ENCODE peak calls at places on chromosomes 12 and 14, in ten cellular contexts. H is COR-L47, S is nephron progenitor cell, E is right cardiac atrium, Z is left ventricle myocardium inferior, Q is GM19239, O is fibroblast of pulmonary artery, R is stromal cell of bone marrow, P is brain microvascular endothelial cell, X is HCEC 1CT. L is an unnamed sample.

GRCh38 chr14:22002860-22003284 is 329.3 kb upstream of the OR4E1 start:
- DNase-seq in X (no peak), R (no peak), Q (no peak), Z (no peak), E (no peak), P (no peak), S (peak; percentile 30), H (no peak), O (no peak), L (no peak)

GRCh38 chr14:106276326-106277267 is 750.2 kb downstream of the TMEM121 start:
- DNase-seq in Q (no peak), R (no peak), H (no peak), E (no peak), O (no peak), X (no peak), P (no peak), Z (no peak), S (no peak), L (no peak)

GRCh38 chr14:98347686-98348085 is 924.3 kb downstream of the BCL11B start:
- DNase-seq in R (no peak), Q (no peak), O (no peak), E (no peak), S (no peak), X (no peak), H (no peak), P (no peak), Z (no peak), L (no peak)

GRCh38 chr12:55703288-55703687 is 4.4 kb downstream of the ITGA7 start:
- DNase-seq in H (no peak), Z (peak; percentile 57), S (no peak), P (no peak), R (no peak), X (no peak), Q (no peak), E (peak; percentile 62), O (no peak), L (peak; percentile 9)

GRCh38 chr12:111174283-111175108 is 194.4 kb downstream of the PHETA1 start:
- DNase-seq in X (no peak), Q (no peak), P (no peak), S (no peak), H (no peak), Z (no peak), E (no peak), O (no peak), R (no peak), L (no peak)

GRCh38 chr12:9378430-9378835 is 170.2 kb upstream of the PZP start:
- DNase-seq in H (no peak), X (no peak), E (no peak), O (no peak), P (no peak), S (peak; percentile 32), Q (no peak), Z (no peak), R (no peak), L (no peak)

GRCh38 chr14:39293629-39294028 is 59.9 kb downstream of the MIA2 start:
- DNase-seq in Q (no peak), H (no peak), O (no peak), R (no peak), Z (no peak), S (no peak), X (no peak), P (no peak), E (no peak), L (no peak)

GRCh38 chr14:65834051-65834450 is 421.5 kb downstream of the FUT8 start:
- DNase-seq in R (no peak), X (no peak), E (no peak), Q (no peak), O (no peak), P (no peak), H (no peak), S (no peak), Z (no peak), L (no peak)

GRCh38 chr12:117528538-117528937 is 167.1 kb upstream of the NOS1 start:
- DNase-seq in H (no peak), X (no peak), Q (no peak), Z (peak; percentile 22), S (no peak), O (no peak), P (no peak), R (no peak), E (no peak), L (no peak)

GRCh38 chr12:81167694-81168093 is 89.8 kb downstream of the ACSS3 start:
- DNase-seq in E (no peak), P (peak; percentile 55), S (no peak), O (peak; percentile 36), Q (no peak), R (no peak), H (no peak), X (peak; percentile 23), Z (no peak), L (no peak)

GRCh38 chr14:24430682-24431568 is 1.2 kb downstream of the KHNYN start:
- DNase-seq in E (peak; percentile 76), H (no peak), S (peak; percentile 23), X (peak; percentile 60), P (peak; percentile 29), R (peak; percentile 57), O (peak; percentile 46), Q (peak; percentile 50), Z (no peak), L (peak; percentile 61)

GRCh38 chr12:27571463-27571862 is 47.5 kb downstream of the PPFIBP1 start:
- DNase-seq in E (no peak), Z (no peak), R (peak; percentile 88), P (peak; percentile 94), Q (no peak), S (no peak), X (peak; percentile 96), O (peak; percentile 82), H (no peak), L (no peak)

GRCh38 chr12:104493504-104493903 is 36.8 kb downstream of the CHST11 start:
- DNase-seq in P (no peak), R (no peak), E (no peak), X (no peak), Z (no peak), H (no peak), O (no peak), S (no peak), Q (no peak), L (no peak)

GRCh38 chr14:94936411-94936892 is 166.5 kb upstream of the GSC start:
- DNase-seq in E (peak; percentile 88), S (peak; percentile 39), R (peak; percentile 40), P (no peak), Z (peak; percentile 67), X (no peak), O (peak; percentile 41), H (peak; percentile 94), Q (no peak), L (peak; percentile 72)

GRCh38 chr14:100383727-100384158 is 60.6 kb downstream of the SLC25A47 start:
- DNase-seq in S (peak; percentile 74), Z (peak; percentile 53), R (no peak), X (peak; percentile 42), Q (peak; percentile 55), O (peak; percentile 69), E (peak; percentile 76), P (peak; percentile 48), H (peak; percentile 77), L (peak; percentile 63)

GRCh38 chr14:28773917-28774691 is 7.5 kb downstream of the FOXG1 start:
- DNase-seq in E (no peak), X (peak; percentile 77), Q (no peak), Z (no peak), P (no peak), S (peak; percentile 80), O (peak; percentile 64), H (peak; percentile 96), R (no peak), L (no peak)

GRCh38 chr12:24113701-24114100 is 164.2 kb upstream of the SOX5 start:
- DNase-seq in Z (no peak), P (no peak), S (no peak), O (peak; percentile 40), R (no peak), H (no peak), X (no peak), E (no peak), Q (no peak), L (no peak)

GRCh38 chr12:33817713-33818112 is 204.6 kb upstream of the ALG10 start:
- DNase-seq in O (no peak), S (no peak), Q (no peak), H (no peak), R (no peak), X (no peak), P (no peak), Z (no peak), E (no peak), L (no peak)

GRCh38 chr12:11652351-11653040 is 3.0 kb downstream of the ETV6 start:
- DNase-seq in E (no peak), P (peak; percentile 45), X (peak; percentile 62), O (peak; percentile 38), H (no peak), S (no peak), Q (no peak), Z (no peak), R (no peak), L (no peak)

GRCh38 chr12:45343269-45344051 is 127.6 kb downstream of the ANO6 start:
- DNase-seq in Q (no peak), H (no peak), E (no peak), O (peak; percentile 30), R (no peak), Z (peak; percentile 32), X (peak; percentile 71), P (peak; percentile 55), S (no peak), L (no peak)

GRCh38 chr12:17076335-17076734 is 470.4 kb upstream of the LMO3 start:
- DNase-seq in S (no peak), R (no peak), O (no peak), X (no peak), H (peak; percentile 58), E (no peak), Q (no peak), P (no peak), Z (no peak), L (no peak)

GRCh38 chr12:126108247-126108646 is 1043.0 kb downstream of the AACS start:
- DNase-seq in P (no peak), X (no peak), H (no peak), S (no peak), R (no peak), E (no peak), O (no peak), Q (no peak), Z (no peak), L (no peak)

GRCh38 chr12:10194160-10194559 is 15.3 kb downstream of the TMEM52B start:
- DNase-seq in E (no peak), X (no peak), S (no peak), H (no peak), R (no peak), P (no peak), Q (no peak), Z (no peak), O (no peak), L (no peak)

GRCh38 chr14:47044841-47045240 is 393.3 kb upstream of the RPL10L start:
- DNase-seq in X (no peak), S (peak; percentile 8), H (peak; percentile 0), E (no peak), O (no peak), Z (no peak), Q (no peak), R (no peak), P (peak; percentile 11), L (no peak)

GRCh38 chr14:32661216-32661615 is 277.5 kb upstream of the NPAS3 start:
- DNase-seq in H (no peak), Q (no peak), P (no peak), E (no peak), X (no peak), O (no peak), R (no peak), S (no peak), Z (no peak), L (no peak)

GRCh38 chr14:55800443-55800842 is 220.4 kb downstream of the KTN1 start:
- DNase-seq in Z (no peak), P (no peak), X (no peak), O (no peak), Q (no peak), H (no peak), E (no peak), S (no peak), R (no peak), L (no peak)

GRCh38 chr12:87196329-87196728 is 832.9 kb downstream of the C12orf50 start:
- DNase-seq in R (peak; percentile 13), E (no peak), X (no peak), O (peak; percentile 20), S (no peak), H (no peak), P (no peak), Z (no peak), Q (no peak), L (no peak)

GRCh38 chr14:81366259-81366658 is 33.9 kb downstream of the STON2 start:
- DNase-seq in Z (no peak), H (no peak), R (peak; percentile 29), E (no peak), P (no peak), X (no peak), O (no peak), S (no peak), Q (no peak), L (no peak)